ENCODE peak calls at places on chromosomes 13 and 19, in seven cellular contexts. One of them, this sample, is unnamed.

GRCh38 chr19:5393088-5393487 is 52.5 kb upstream of the PTPRS start:
- DNase-seq in astrocyte: no peak
- DNase-seq in stimulated activated CD4-positive, alpha-beta T cell treated with anti-CD3 and anti-CD28 coated beads, Interleukin-1b, Interleukin-23, amount 100 ng/mL, for 1 hour: no peak
- DNase-seq in neural crest cell: no peak
- DNase-seq in stimulated activated CD8-positive, alpha-beta memory T cell treated with anti-CD3 and anti-CD28 coated beads, Interleukin-15, amount 100 ng/mL, for 1 hour: no peak
- DNase-seq in fibroblast of villous mesenchyme: no peak
- DNase-seq in H54: no peak
- DNase-seq in this sample: no peak

GRCh38 chr19:54420383-54421168 is 5.3 kb downstream of the TTYH1 start:
- DNase-seq in stimulated activated CD4-positive, alpha-beta T cell treated with anti-CD3 and anti-CD28 coated beads, Interleukin-1b, Interleukin-23, amount 100 ng/mL, for 1 hour: no peak
- DNase-seq in neural crest cell: peak
- DNase-seq in H54: no peak
- DNase-seq in astrocyte: no peak
- DNase-seq in stimulated activated CD8-positive, alpha-beta memory T cell treated with anti-CD3 and anti-CD28 coated beads, Interleukin-15, amount 100 ng/mL, for 1 hour: no peak
- DNase-seq in fibroblast of villous mesenchyme: peak
- DNase-seq in this sample: no peak

GRCh38 chr13:49400755-49401659 is 42.9 kb downstream of the CAB39L start:
- DNase-seq in fibroblast of villous mesenchyme: peak
- DNase-seq in H54: no peak
- DNase-seq in neural crest cell: no peak
- DNase-seq in stimulated activated CD8-positive, alpha-beta memory T cell treated with anti-CD3 and anti-CD28 coated beads, Interleukin-15, amount 100 ng/mL, for 1 hour: no peak
- DNase-seq in astrocyte: peak
- DNase-seq in stimulated activated CD4-positive, alpha-beta T cell treated with anti-CD3 and anti-CD28 coated beads, Interleukin-1b, Interleukin-23, amount 100 ng/mL, for 1 hour: no peak
- DNase-seq in this sample: peak

GRCh38 chr19:30649934-30650614 is 277.9 kb downstream of the ZNF536 start:
- DNase-seq in fibroblast of villous mesenchyme: peak
- DNase-seq in H54: peak
- DNase-seq in stimulated activated CD8-positive, alpha-beta memory T cell treated with anti-CD3 and anti-CD28 coated beads, Interleukin-15, amount 100 ng/mL, for 1 hour: no peak
- DNase-seq in neural crest cell: peak
- DNase-seq in stimulated activated CD4-positive, alpha-beta T cell treated with anti-CD3 and anti-CD28 coated beads, Interleukin-1b, Interleukin-23, amount 100 ng/mL, for 1 hour: no peak
- DNase-seq in astrocyte: peak
- DNase-seq in this sample: no peak

GRCh38 chr13:91491980-91492379 is 93.6 kb downstream of the GPC5 start:
- DNase-seq in stimulated activated CD8-positive, alpha-beta memory T cell treated with anti-CD3 and anti-CD28 coated beads, Interleukin-15, amount 100 ng/mL, for 1 hour: no peak
- DNase-seq in fibroblast of villous mesenchyme: no peak
- DNase-seq in H54: no peak
- DNase-seq in stimulated activated CD4-positive, alpha-beta T cell treated with anti-CD3 and anti-CD28 coated beads, Interleukin-1b, Interleukin-23, amount 100 ng/mL, for 1 hour: no peak
- DNase-seq in neural crest cell: no peak
- DNase-seq in astrocyte: no peak
- DNase-seq in this sample: no peak

GRCh38 chr13:114043421-114044053 is 69.7 kb upstream of the C13orf46 start:
- DNase-seq in H54: peak
- DNase-seq in stimulated activated CD8-positive, alpha-beta memory T cell treated with anti-CD3 and anti-CD28 coated beads, Interleukin-15, amount 100 ng/mL, for 1 hour: no peak
- DNase-seq in stimulated activated CD4-positive, alpha-beta T cell treated with anti-CD3 and anti-CD28 coated beads, Interleukin-1b, Interleukin-23, amount 100 ng/mL, for 1 hour: no peak
- DNase-seq in fibroblast of villous mesenchyme: peak
- DNase-seq in neural crest cell: no peak
- DNase-seq in astrocyte: peak
- DNase-seq in this sample: peak

GRCh38 chr19:40596608-40597328 is 4.4 kb upstream of the LTBP4 start:
- DNase-seq in stimulated activated CD4-positive, alpha-beta T cell treated with anti-CD3 and anti-CD28 coated beads, Interleukin-1b, Interleukin-23, amount 100 ng/mL, for 1 hour: no peak
- DNase-seq in fibroblast of villous mesenchyme: peak
- DNase-seq in stimulated activated CD8-positive, alpha-beta memory T cell treated with anti-CD3 and anti-CD28 coated beads, Interleukin-15, amount 100 ng/mL, for 1 hour: no peak
- DNase-seq in astrocyte: no peak
- DNase-seq in H54: peak
- DNase-seq in neural crest cell: peak
- DNase-seq in this sample: peak

GRCh38 chr13:22175211-22175610 is 504.3 kb downstream of the FGF9 start:
- DNase-seq in stimulated activated CD8-positive, alpha-beta memory T cell treated with anti-CD3 and anti-CD28 coated beads, Interleukin-15, amount 100 ng/mL, for 1 hour: no peak
- DNase-seq in neural crest cell: no peak
- DNase-seq in astrocyte: no peak
- DNase-seq in fibroblast of villous mesenchyme: no peak
- DNase-seq in H54: no peak
- DNase-seq in stimulated activated CD4-positive, alpha-beta T cell treated with anti-CD3 and anti-CD28 coated beads, Interleukin-1b, Interleukin-23, amount 100 ng/mL, for 1 hour: no peak
- DNase-seq in this sample: no peak

GRCh38 chr13:52879950-52880650 is 31.7 kb upstream of the PCDH8 start:
- DNase-seq in H54: no peak
- DNase-seq in astrocyte: no peak
- DNase-seq in neural crest cell: no peak
- DNase-seq in stimulated activated CD8-positive, alpha-beta memory T cell treated with anti-CD3 and anti-CD28 coated beads, Interleukin-15, amount 100 ng/mL, for 1 hour: no peak
- DNase-seq in stimulated activated CD4-positive, alpha-beta T cell treated with anti-CD3 and anti-CD28 coated beads, Interleukin-1b, Interleukin-23, amount 100 ng/mL, for 1 hour: no peak
- DNase-seq in fibroblast of villous mesenchyme: no peak
- DNase-seq in this sample: no peak

GRCh38 chr19:2540646-2541454 is 64.9 kb downstream of the GADD45B start:
- DNase-seq in fibroblast of villous mesenchyme: peak
- DNase-seq in H54: peak
- DNase-seq in neural crest cell: peak
- DNase-seq in stimulated activated CD8-positive, alpha-beta memory T cell treated with anti-CD3 and anti-CD28 coated beads, Interleukin-15, amount 100 ng/mL, for 1 hour: no peak
- DNase-seq in stimulated activated CD4-positive, alpha-beta T cell treated with anti-CD3 and anti-CD28 coated beads, Interleukin-1b, Interleukin-23, amount 100 ng/mL, for 1 hour: no peak
- DNase-seq in astrocyte: peak
- DNase-seq in this sample: peak

GRCh38 chr19:28823338-28823961 is 389.5 kb downstream of the UQCRFS1 start:
- DNase-seq in stimulated activated CD4-positive, alpha-beta T cell treated with anti-CD3 and anti-CD28 coated beads, Interleukin-1b, Interleukin-23, amount 100 ng/mL, for 1 hour: no peak
- DNase-seq in stimulated activated CD8-positive, alpha-beta memory T cell treated with anti-CD3 and anti-CD28 coated beads, Interleukin-15, amount 100 ng/mL, for 1 hour: no peak
- DNase-seq in neural crest cell: no peak
- DNase-seq in fibroblast of villous mesenchyme: no peak
- DNase-seq in H54: no peak
- DNase-seq in astrocyte: no peak
- DNase-seq in this sample: no peak

GRCh38 chr13:44415815-44416214 is 42.2 kb downstream of the SERP2 start:
- DNase-seq in stimulated activated CD8-positive, alpha-beta memory T cell treated with anti-CD3 and anti-CD28 coated beads, Interleukin-15, amount 100 ng/mL, for 1 hour: no peak
- DNase-seq in stimulated activated CD4-positive, alpha-beta T cell treated with anti-CD3 and anti-CD28 coated beads, Interleukin-1b, Interleukin-23, amount 100 ng/mL, for 1 hour: no peak
- DNase-seq in fibroblast of villous mesenchyme: no peak
- DNase-seq in astrocyte: no peak
- DNase-seq in neural crest cell: no peak
- DNase-seq in H54: no peak
- DNase-seq in this sample: no peak

GRCh38 chr19:35549174-35549788 is 3.9 kb downstream of the TMEM147 start:
- DNase-seq in fibroblast of villous mesenchyme: peak
- DNase-seq in H54: peak
- DNase-seq in stimulated activated CD8-positive, alpha-beta memory T cell treated with anti-CD3 and anti-CD28 coated beads, Interleukin-15, amount 100 ng/mL, for 1 hour: peak
- DNase-seq in astrocyte: no peak
- DNase-seq in stimulated activated CD4-positive, alpha-beta T cell treated with anti-CD3 and anti-CD28 coated beads, Interleukin-1b, Interleukin-23, amount 100 ng/mL, for 1 hour: no peak
- DNase-seq in neural crest cell: peak
- DNase-seq in this sample: peak

GRCh38 chr19:13024126-13024957 is 29.1 kb downstream of the NFIX start:
- DNase-seq in stimulated activated CD8-positive, alpha-beta memory T cell treated with anti-CD3 and anti-CD28 coated beads, Interleukin-15, amount 100 ng/mL, for 1 hour: no peak
- DNase-seq in stimulated activated CD4-positive, alpha-beta T cell treated with anti-CD3 and anti-CD28 coated beads, Interleukin-1b, Interleukin-23, amount 100 ng/mL, for 1 hour: no peak
- DNase-seq in fibroblast of villous mesenchyme: no peak
- DNase-seq in H54: no peak
- DNase-seq in astrocyte: no peak
- DNase-seq in neural crest cell: no peak
- DNase-seq in this sample: peak

GRCh38 chr13:46685006-46685730 is 111.8 kb downstream of the ESD start:
- DNase-seq in stimulated activated CD8-positive, alpha-beta memory T cell treated with anti-CD3 and anti-CD28 coated beads, Interleukin-15, amount 100 ng/mL, for 1 hour: no peak
- DNase-seq in astrocyte: no peak
- DNase-seq in stimulated activated CD4-positive, alpha-beta T cell treated with anti-CD3 and anti-CD28 coated beads, Interleukin-1b, Interleukin-23, amount 100 ng/mL, for 1 hour: no peak
- DNase-seq in H54: no peak
- DNase-seq in neural crest cell: no peak
- DNase-seq in fibroblast of villous mesenchyme: no peak
- DNase-seq in this sample: no peak

GRCh38 chr19:29662604-29663404 is 2.5 kb upstream of the PLEKHF1 start:
- DNase-seq in astrocyte: peak
- DNase-seq in fibroblast of villous mesenchyme: peak
- DNase-seq in H54: peak
- DNase-seq in neural crest cell: no peak
- DNase-seq in stimulated activated CD4-positive, alpha-beta T cell treated with anti-CD3 and anti-CD28 coated beads, Interleukin-1b, Interleukin-23, amount 100 ng/mL, for 1 hour: no peak
- DNase-seq in stimulated activated CD8-positive, alpha-beta memory T cell treated with anti-CD3 and anti-CD28 coated beads, Interleukin-15, amount 100 ng/mL, for 1 hour: no peak
- DNase-seq in this sample: peak

GRCh38 chr13:113820813-113821651 is 42.8 kb downstream of the GAS6 start:
- DNase-seq in H54: peak
- DNase-seq in fibroblast of villous mesenchyme: peak
- DNase-seq in stimulated activated CD8-positive, alpha-beta memory T cell treated with anti-CD3 and anti-CD28 coated beads, Interleukin-15, amount 100 ng/mL, for 1 hour: no peak
- DNase-seq in neural crest cell: no peak
- DNase-seq in astrocyte: peak
- DNase-seq in stimulated activated CD4-positive, alpha-beta T cell treated with anti-CD3 and anti-CD28 coated beads, Interleukin-1b, Interleukin-23, amount 100 ng/mL, for 1 hour: no peak
- DNase-seq in this sample: peak

GRCh38 chr19:3423183-3423829 is 56.9 kb downstream of the NFIC start:
- DNase-seq in neural crest cell: no peak
- DNase-seq in fibroblast of villous mesenchyme: peak
- DNase-seq in astrocyte: no peak
- DNase-seq in stimulated activated CD4-positive, alpha-beta T cell treated with anti-CD3 and anti-CD28 coated beads, Interleukin-1b, Interleukin-23, amount 100 ng/mL, for 1 hour: no peak
- DNase-seq in stimulated activated CD8-positive, alpha-beta memory T cell treated with anti-CD3 and anti-CD28 coated beads, Interleukin-15, amount 100 ng/mL, for 1 hour: no peak
- DNase-seq in H54: no peak
- DNase-seq in this sample: no peak

GRCh38 chr19:38650911-38651584 is 3.6 kb downstream of the ACTN4 start:
- DNase-seq in stimulated activated CD4-positive, alpha-beta T cell treated with anti-CD3 and anti-CD28 coated beads, Interleukin-1b, Interleukin-23, amount 100 ng/mL, for 1 hour: no peak
- DNase-seq in stimulated activated CD8-positive, alpha-beta memory T cell treated with anti-CD3 and anti-CD28 coated beads, Interleukin-15, amount 100 ng/mL, for 1 hour: no peak
- DNase-seq in astrocyte: peak
- DNase-seq in neural crest cell: no peak
- DNase-seq in fibroblast of villous mesenchyme: peak
- DNase-seq in H54: no peak
- DNase-seq in this sample: peak

GRCh38 chr19:34082289-34083077 is 89.8 kb upstream of the LSM14A start:
- DNase-seq in fibroblast of villous mesenchyme: peak
- DNase-seq in neural crest cell: no peak
- DNase-seq in stimulated activated CD4-positive, alpha-beta T cell treated with anti-CD3 and anti-CD28 coated beads, Interleukin-1b, Interleukin-23, amount 100 ng/mL, for 1 hour: no peak
- DNase-seq in astrocyte: no peak
- DNase-seq in H54: no peak
- DNase-seq in stimulated activated CD8-positive, alpha-beta memory T cell treated with anti-CD3 and anti-CD28 coated beads, Interleukin-15, amount 100 ng/mL, for 1 hour: no peak
- DNase-seq in this sample: no peak

GRCh38 chr19:45901432-45901903 is 945 bp downstream of the MYPOP start:
- DNase-seq in astrocyte: no peak
- DNase-seq in stimulated activated CD8-positive, alpha-beta memory T cell treated with anti-CD3 and anti-CD28 coated beads, Interleukin-15, amount 100 ng/mL, for 1 hour: no peak
- DNase-seq in H54: no peak
- DNase-seq in stimulated activated CD4-positive, alpha-beta T cell treated with anti-CD3 and anti-CD28 coated beads, Interleukin-1b, Interleukin-23, amount 100 ng/mL, for 1 hour: no peak
- DNase-seq in fibroblast of villous mesenchyme: peak
- DNase-seq in neural crest cell: no peak
- DNase-seq in this sample: peak

GRCh38 chr13:48222358-48223015 is 10.5 kb upstream of the ITM2B start:
- DNase-seq in fibroblast of villous mesenchyme: peak
- DNase-seq in stimulated activated CD4-positive, alpha-beta T cell treated with anti-CD3 and anti-CD28 coated beads, Interleukin-1b, Interleukin-23, amount 100 ng/mL, for 1 hour: no peak
- DNase-seq in neural crest cell: no peak
- DNase-seq in H54: no peak
- DNase-seq in astrocyte: no peak
- DNase-seq in stimulated activated CD8-positive, alpha-beta memory T cell treated with anti-CD3 and anti-CD28 coated beads, Interleukin-15, amount 100 ng/mL, for 1 hour: no peak
- DNase-seq in this sample: peak

GRCh38 chr13:76991432-76991795 is 467 bp upstream of the CLN5 start:
- DNase-seq in astrocyte: no peak
- DNase-seq in stimulated activated CD8-positive, alpha-beta memory T cell treated with anti-CD3 and anti-CD28 coated beads, Interleukin-15, amount 100 ng/mL, for 1 hour: peak
- DNase-seq in neural crest cell: no peak
- DNase-seq in fibroblast of villous mesenchyme: no peak
- DNase-seq in H54: no peak
- DNase-seq in stimulated activated CD4-positive, alpha-beta T cell treated with anti-CD3 and anti-CD28 coated beads, Interleukin-1b, Interleukin-23, amount 100 ng/mL, for 1 hour: peak
- DNase-seq in this sample: no peak

GRCh38 chr13:51097353-51098043 is 13.6 kb downstream of the C13orf42 start:
- DNase-seq in stimulated activated CD4-positive, alpha-beta T cell treated with anti-CD3 and anti-CD28 coated beads, Interleukin-1b, Interleukin-23, amount 100 ng/mL, for 1 hour: no peak
- DNase-seq in neural crest cell: no peak
- DNase-seq in stimulated activated CD8-positive, alpha-beta memory T cell treated with anti-CD3 and anti-CD28 coated beads, Interleukin-15, amount 100 ng/mL, for 1 hour: no peak
- DNase-seq in fibroblast of villous mesenchyme: no peak
- DNase-seq in H54: no peak
- DNase-seq in astrocyte: no peak
- DNase-seq in this sample: no peak

GRCh38 chr19:10802479-10802878 is 33.5 kb downstream of the TMED1 start:
- DNase-seq in neural crest cell: no peak
- DNase-seq in stimulated activated CD8-positive, alpha-beta memory T cell treated with anti-CD3 and anti-CD28 coated beads, Interleukin-15, amount 100 ng/mL, for 1 hour: no peak
- DNase-seq in H54: no peak
- DNase-seq in fibroblast of villous mesenchyme: no peak
- DNase-seq in stimulated activated CD4-positive, alpha-beta T cell treated with anti-CD3 and anti-CD28 coated beads, Interleukin-1b, Interleukin-23, amount 100 ng/mL, for 1 hour: no peak
- DNase-seq in astrocyte: no peak
- DNase-seq in this sample: no peak

GRCh38 chr13:114067886-114068722 is 64.3 kb downstream of the RASA3 start:
- DNase-seq in stimulated activated CD8-positive, alpha-beta memory T cell treated with anti-CD3 and anti-CD28 coated beads, Interleukin-15, amount 100 ng/mL, for 1 hour: no peak
- DNase-seq in neural crest cell: no peak
- DNase-seq in stimulated activated CD4-positive, alpha-beta T cell treated with anti-CD3 and anti-CD28 coated beads, Interleukin-1b, Interleukin-23, amount 100 ng/mL, for 1 hour: no peak
- DNase-seq in H54: no peak
- DNase-seq in astrocyte: no peak
- DNase-seq in fibroblast of villous mesenchyme: peak
- DNase-seq in this sample: no peak

GRCh38 chr13:23500858-23501257 is 67.4 kb upstream of the SACS start:
- DNase-seq in fibroblast of villous mesenchyme: peak
- DNase-seq in astrocyte: peak
- DNase-seq in stimulated activated CD4-positive, alpha-beta T cell treated with anti-CD3 and anti-CD28 coated beads, Interleukin-1b, Interleukin-23, amount 100 ng/mL, for 1 hour: no peak
- DNase-seq in H54: no peak
- DNase-seq in stimulated activated CD8-positive, alpha-beta memory T cell treated with anti-CD3 and anti-CD28 coated beads, Interleukin-15, amount 100 ng/mL, for 1 hour: no peak
- DNase-seq in neural crest cell: no peak
- DNase-seq in this sample: no peak

GRCh38 chr19:30222428-30222873 is 149.7 kb upstream of the ZNF536 start:
- DNase-seq in neural crest cell: peak
- DNase-seq in stimulated activated CD4-positive, alpha-beta T cell treated with anti-CD3 and anti-CD28 coated beads, Interleukin-1b, Interleukin-23, amount 100 ng/mL, for 1 hour: no peak
- DNase-seq in astrocyte: no peak
- DNase-seq in H54: no peak
- DNase-seq in fibroblast of villous mesenchyme: no peak
- DNase-seq in stimulated activated CD8-positive, alpha-beta memory T cell treated with anti-CD3 and anti-CD28 coated beads, Interleukin-15, amount 100 ng/mL, for 1 hour: no peak
- DNase-seq in this sample: no peak

This sample was measured in uterus.